ENCODE peak calls at places on chromosomes 13 and 19, in seven cellular contexts. W, L, O, Q, F, K and Z are unnamed samples.

GRCh38 chr13:32594339-32594738 is 8.1 kb downstream of the PDS5B start:
- DNase-seq in W (no peak), L (no peak), O (no peak), Q (no peak), F (no peak), K (peak; percentile 29), Z (no peak)

GRCh38 chr19:10142701-10143375 is 23.1 kb upstream of the EIF3G start:
- DNase-seq in W (no peak), L (peak; percentile 64), O (no peak), Q (no peak), F (no peak), K (no peak), Z (no peak)

GRCh38 chr13:28579334-28579733 is 79.6 kb upstream of the POMP start:
- DNase-seq in W (no peak), L (peak; percentile 54), O (no peak), Q (peak; percentile 40), F (no peak), K (no peak), Z (peak; percentile 51)

GRCh38 chr19:54448037-54448773 is 794 bp upstream of the LENG8 start:
- DNase-seq in W (no peak), L (peak; percentile 74), O (no peak), Q (peak; percentile 46), F (no peak), K (peak; percentile 60), Z (no peak)

GRCh38 chr13:45909089-45909488 is 57.5 kb upstream of the SIAH3 start:
- DNase-seq in W (no peak), L (no peak), O (no peak), Q (no peak), F (no peak), K (no peak), Z (no peak)

GRCh38 chr19:46654621-46655152 is 6.3 kb downstream of the DACT3 start:
- DNase-seq in W (no peak), L (no peak), O (no peak), Q (peak; percentile 33), F (no peak), K (no peak), Z (no peak)

GRCh38 chr19:42065511-42065910 is 4.5 kb downstream of the GRIK5 start:
- DNase-seq in W (no peak), L (no peak), O (no peak), Q (no peak), F (no peak), K (no peak), Z (no peak)

GRCh38 chr13:43767351-43767901 is 19.3 kb downstream of the ENOX1 start:
- DNase-seq in W (no peak), L (no peak), O (no peak), Q (no peak), F (no peak), K (peak; percentile 13), Z (no peak)

GRCh38 chr19:10191347-10191746 is 3.4 kb downstream of the DNMT1 start:
- DNase-seq in W (no peak), L (no peak), O (peak; percentile 97), Q (no peak), F (peak; percentile 76), K (peak; percentile 86), Z (no peak)

GRCh38 chr13:104289400-104289799 is 1223.2 kb upstream of the SLC10A2 start:
- DNase-seq in W (no peak), L (no peak), O (no peak), Q (no peak), F (no peak), K (no peak), Z (no peak)

GRCh38 chr13:33612641-33613638 is 205.0 kb upstream of the RFC3 start:
- DNase-seq in W (no peak), L (no peak), O (no peak), Q (no peak), F (no peak), K (no peak), Z (no peak)

GRCh38 chr13:114013952-114014629 is 40.2 kb upstream of the C13orf46 start:
- DNase-seq in W (no peak), L (peak; percentile 36), O (no peak), Q (no peak), F (no peak), K (no peak), Z (no peak)

GRCh38 chr19:18765224-18765623 is 25.9 kb downstream of the COMP start:
- DNase-seq in W (no peak), L (no peak), O (no peak), Q (no peak), F (no peak), K (no peak), Z (no peak)

GRCh38 chr13:67013709-67014108 is 216.4 kb downstream of the PCDH9 start:
- DNase-seq in W (no peak), L (no peak), O (no peak), Q (no peak), F (no peak), K (no peak), Z (no peak)

GRCh38 chr13:38900188-38900587 is 90.4 kb downstream of the STOML3 start:
- DNase-seq in W (no peak), L (no peak), O (no peak), Q (peak; percentile 34), F (no peak), K (no peak), Z (no peak)
- TF ChIP-seq CTCF in W (no peak), L (no peak), O (peak; percentile 31), Q (no peak), F (no peak), K (no peak), Z (peak; percentile 49)

GRCh38 chr13:63124863-63125262 is 1709.2 kb upstream of the PCDH20 start:
- DNase-seq in W (no peak), L (no peak), O (peak; percentile 15), Q (no peak), F (no peak), K (peak; percentile 21), Z (no peak)
- TF ChIP-seq CTCF in W (no peak), L (no peak), O (no peak), Q (peak; percentile 26), F (peak; percentile 4), K (peak; percentile 55), Z (no peak)

GRCh38 chr19:38044267-38045111 is 137.5 kb downstream of the SIPA1L3 start:
- DNase-seq in W (no peak), L (no peak), O (no peak), Q (no peak), F (no peak), K (no peak), Z (no peak)
- TF ChIP-seq CTCF in W (no peak), L (no peak), O (no peak), Q (no peak), F (no peak), K (no peak), Z (peak; percentile 36)

GRCh38 chr19:4528843-4529242 is 6.2 kb downstream of the PLIN5 start:
- DNase-seq in W (no peak), L (no peak), O (no peak), Q (no peak), F (no peak), K (no peak), Z (no peak)
- TF ChIP-seq CTCF in W (no peak), L (no peak), O (no peak), Q (no peak), F (no peak), K (no peak), Z (no peak)

GRCh38 chr19:13574933-13575332 is 68.7 kb upstream of the CACNA1A start:
- DNase-seq in W (no peak), L (no peak), O (no peak), Q (peak; percentile 47), F (no peak), K (peak; percentile 50), Z (no peak)
- TF ChIP-seq CTCF in W (no peak), L (no peak), O (no peak), Q (no peak), F (peak; percentile 54), K (peak; percentile 63), Z (peak; percentile 42)

GRCh38 chr19:934865-935422 is 9.1 kb downstream of the ARID3A start:
- DNase-seq in W (peak; percentile 82), L (peak; percentile 95), O (no peak), Q (no peak), F (no peak), K (peak; percentile 76), Z (no peak)
- TF ChIP-seq CTCF in W (no peak), L (no peak), O (peak; percentile 6), Q (no peak), F (no peak), K (peak; percentile 5), Z (no peak)

GRCh38 chr13:99058527-99059495 is 80.9 kb upstream of the DOCK9 start:
- DNase-seq in W (no peak), L (no peak), O (no peak), Q (no peak), F (no peak), K (no peak), Z (no peak)
- TF ChIP-seq CTCF in W (no peak), L (no peak), O (no peak), Q (no peak), F (no peak), K (no peak), Z (no peak)

DNA sequence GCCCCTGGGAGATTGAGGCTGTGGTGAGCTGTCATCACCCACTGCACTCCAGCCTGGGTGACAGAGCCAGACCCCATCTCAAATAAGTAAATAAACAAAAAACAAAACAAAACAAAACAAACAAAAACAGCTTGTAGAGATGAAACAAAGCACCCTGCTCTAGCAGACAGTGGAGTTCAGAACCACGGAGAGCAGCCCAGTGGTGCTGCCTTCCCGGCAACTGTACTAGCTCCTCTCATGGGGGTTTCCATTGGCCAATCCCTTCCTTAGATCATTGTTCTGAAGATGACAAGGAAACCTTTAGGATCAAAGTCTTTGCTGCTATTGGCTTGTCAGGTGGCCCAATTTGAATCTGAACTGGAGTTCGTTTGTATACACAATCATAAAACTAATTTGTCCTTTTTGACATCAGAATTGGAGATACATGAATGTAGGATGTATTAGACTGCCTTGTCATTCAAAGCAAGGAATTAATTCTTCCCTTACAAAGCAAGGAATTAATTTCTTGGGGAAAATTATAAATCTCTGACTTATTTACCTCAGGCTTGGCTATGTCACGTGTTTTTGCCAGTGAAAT is 19.7 kb upstream of the SYCN start:
- DNase-seq in W (no peak), L (no peak), O (peak; percentile 4), Q (peak; percentile 67), F (no peak), K (peak; percentile 5), Z (no peak)
- TF ChIP-seq CTCF in W (no peak), L (no peak), O (no peak), Q (no peak), F (no peak), K (no peak), Z (no peak)

GRCh38 chr19:32349724-32350475 is 4.5 kb downstream of the ZNF507 start:
- DNase-seq in W (no peak), L (no peak), O (no peak), Q (no peak), F (no peak), K (no peak), Z (no peak)

GRCh38 chr19:32346901-32347300 is 1.5 kb downstream of the ZNF507 start:
- DNase-seq in W (no peak), L (no peak), O (no peak), Q (no peak), F (no peak), K (no peak), Z (no peak)

GRCh38 chr19:32351807-32352630 is 6.6 kb downstream of the ZNF507 start:
- DNase-seq in W (no peak), L (no peak), O (peak; percentile 34), Q (no peak), F (no peak), K (peak; percentile 54), Z (no peak)

GRCh38 chr19:32354345-32354744 is 8.9 kb downstream of the ZNF507 start:
- DNase-seq in W (no peak), L (no peak), O (no peak), Q (no peak), F (no peak), K (no peak), Z (no peak)

GRCh38 chr19:32350492-32350891 is 5.1 kb downstream of the ZNF507 start:
- DNase-seq in W (no peak), L (no peak), O (no peak), Q (no peak), F (no peak), K (no peak), Z (no peak)
- TF ChIP-seq CTCF in W (no peak), L (no peak), O (no peak), Q (no peak), F (no peak), K (no peak), Z (no peak)